ENCODE peak calls at places on chromosomes 12 and 14, in nine cellular contexts. J is GM23248, O is NCI-H1105, V is AG04450, E is B cell, I is dermis blood vessel endothelial cell, Z is T47D, T is H1, B is AG08395. Q is an unnamed sample.

GRCh38 chr12:115227137-115227615 is 543.2 kb upstream of the TBX3 start:
- DNase-seq in J (peak; percentile 97), O (no peak), V (peak; percentile 49), E (no peak), I (no peak), Z (no peak), T (no peak), B (peak; percentile 91), Q (peak; percentile 85)

GRCh38 chr12:126772171-126772864 is 1494.7 kb upstream of the TMEM132C start:
- DNase-seq in J (peak; percentile 90), O (no peak), V (no peak), E (no peak), I (no peak), Z (peak; percentile 78), T (no peak), B (peak; percentile 7), Q (peak; percentile 2)

GRCh38 chr12:4153343-4153892 is 120.1 kb upstream of the CCND2 start:
- DNase-seq in J (no peak), O (no peak), V (no peak), E (peak; percentile 59), I (no peak), Z (no peak), T (no peak), B (no peak), Q (no peak)

GRCh38 chr12:97168804-97169203 is 261.7 kb downstream of the NEDD1 start:
- DNase-seq in J (no peak), O (peak; percentile 43), V (no peak), E (no peak), I (no peak), Z (peak; percentile 71), T (no peak), B (no peak), Q (no peak)

GRCh38 chr14:91573894-91574837 is 64.1 kb upstream of the PPP4R3A start:
- DNase-seq in J (peak; percentile 92), O (peak; percentile 89), V (no peak), E (peak; percentile 76), I (peak; percentile 13), Z (peak; percentile 89), T (no peak), B (peak; percentile 77), Q (peak; percentile 43)

GRCh38 chr14:90061849-90062794 is at the start of gene KCNK13:
- DNase-seq in J (peak; percentile 20), O (peak; percentile 94), V (no peak), E (peak; percentile 63), I (peak; percentile 27), Z (peak; percentile 57), T (no peak), B (peak; percentile 7), Q (peak; percentile 14)

GRCh38 chr14:71354801-71355200 is 447.5 kb downstream of the PCNX1 start:
- DNase-seq in J (peak; percentile 32), O (no peak), V (no peak), E (no peak), I (no peak), Z (no peak), T (peak; percentile 17), B (no peak), Q (no peak)

GRCh38 chr12:100141998-100142850 is 450 bp downstream of the BLTP3B start:
- DNase-seq in J (peak; percentile 70), O (peak; percentile 61), V (no peak), E (peak; percentile 50), I (peak; percentile 51), Z (peak; percentile 79), T (no peak), B (no peak), Q (peak; percentile 77)